ENCODE peak calls at places on chromosomes 3 and 15, in six cellular contexts. One of them, this sample, is unnamed.
A peak's percentile ranks its signal among the peaks of the same experiment; 100 is the strongest.

GRCh38 chr3:69403406-69403934 is 17.6 kb upstream of the FRMD4B start:
- DNase-seq in substantia nigra: no peak
- DNase-seq in fibroblast of the aortic adventitia: no peak
- DNase-seq in NCI-H1092: no peak
- DNase-seq in B cell: no peak
- DNase-seq in Calu3: no peak
- DNase-seq in this sample: no peak

GRCh38 chr3:65902304-65902793 is 136.4 kb downstream of the MAGI1 start:
- DNase-seq in substantia nigra: no peak
- DNase-seq in Calu3: no peak
- DNase-seq in B cell: no peak
- DNase-seq in fibroblast of the aortic adventitia: no peak
- DNase-seq in NCI-H1092: no peak
- DNase-seq in this sample: no peak

GRCh38 chr3:190709351-190709773 is 153.1 kb downstream of the GMNC start:
- DNase-seq in substantia nigra: no peak
- DNase-seq in Calu3: no peak
- DNase-seq in B cell: no peak
- DNase-seq in NCI-H1092: no peak
- DNase-seq in fibroblast of the aortic adventitia: peak; percentile 77
- DNase-seq in this sample: peak; percentile 58

GRCh38 chr15:63870403-63871209 is 36.9 kb upstream of the HERC1 start:
- DNase-seq in NCI-H1092: no peak
- DNase-seq in B cell: no peak
- DNase-seq in fibroblast of the aortic adventitia: peak; percentile 85
- DNase-seq in substantia nigra: no peak
- DNase-seq in Calu3: peak; percentile 53
- DNase-seq in this sample: peak; percentile 86

GRCh38 chr3:53375019-53375418 is 27.7 kb upstream of the DCP1A start:
- DNase-seq in Calu3: peak; percentile 85
- DNase-seq in B cell: peak; percentile 47
- DNase-seq in NCI-H1092: peak; percentile 17
- DNase-seq in substantia nigra: peak; percentile 61
- DNase-seq in fibroblast of the aortic adventitia: peak; percentile 61
- DNase-seq in this sample: peak; percentile 56

GRCh38 chr15:63086967-63087366 is 34.7 kb upstream of the LACTB start:
- DNase-seq in NCI-H1092: no peak
- DNase-seq in Calu3: no peak
- DNase-seq in B cell: no peak
- DNase-seq in fibroblast of the aortic adventitia: no peak
- DNase-seq in substantia nigra: no peak
- DNase-seq in this sample: peak; percentile 33

GRCh38 chr3:136366289-136366688 is 116.1 kb downstream of the PCCB start:
- DNase-seq in NCI-H1092: no peak
- DNase-seq in substantia nigra: no peak
- DNase-seq in B cell: no peak
- DNase-seq in fibroblast of the aortic adventitia: peak; percentile 9
- DNase-seq in Calu3: no peak
- DNase-seq in this sample: peak; percentile 72

GRCh38 chr3:136505676-136506075 is 246.5 kb downstream of the STAG1 start:
- DNase-seq in NCI-H1092: no peak
- DNase-seq in fibroblast of the aortic adventitia: no peak
- DNase-seq in substantia nigra: no peak
- DNase-seq in B cell: no peak
- DNase-seq in Calu3: no peak
- DNase-seq in this sample: no peak

GRCh38 chr3:147333098-147333497 is 73.2 kb downstream of the ZIC4 start:
- DNase-seq in substantia nigra: no peak
- DNase-seq in B cell: no peak
- DNase-seq in fibroblast of the aortic adventitia: no peak
- DNase-seq in Calu3: no peak
- DNase-seq in NCI-H1092: no peak
- DNase-seq in this sample: no peak

GRCh38 chr15:58057559-58057958 is 8.0 kb downstream of the ALDH1A2 start:
- DNase-seq in substantia nigra: no peak
- DNase-seq in NCI-H1092: no peak
- DNase-seq in Calu3: peak; percentile 36
- DNase-seq in B cell: no peak
- DNase-seq in fibroblast of the aortic adventitia: no peak
- DNase-seq in this sample: no peak

GRCh38 chr15:76270876-76271275 is 40.4 kb downstream of the ETFA start:
- DNase-seq in NCI-H1092: no peak
- DNase-seq in substantia nigra: no peak
- DNase-seq in fibroblast of the aortic adventitia: no peak
- DNase-seq in Calu3: no peak
- DNase-seq in B cell: no peak
- DNase-seq in this sample: no peak

GRCh38 chr15:90062023-90062728 is 40.1 kb downstream of the IDH2 start:
- DNase-seq in B cell: no peak
- DNase-seq in fibroblast of the aortic adventitia: no peak
- DNase-seq in Calu3: peak; percentile 43
- DNase-seq in NCI-H1092: peak; percentile 16
- DNase-seq in substantia nigra: peak; percentile 20
- DNase-seq in this sample: no peak

GRCh38 chr3:69090021-69090420 is 5.3 kb downstream of the ARL6IP5 start:
- DNase-seq in Calu3: peak; percentile 13
- DNase-seq in B cell: no peak
- DNase-seq in NCI-H1092: no peak
- DNase-seq in substantia nigra: no peak
- DNase-seq in fibroblast of the aortic adventitia: peak; percentile 77
- DNase-seq in this sample: peak; percentile 85

GRCh38 chr3:21942328-21942727 is 191.3 kb upstream of the ZNF385D start:
- DNase-seq in NCI-H1092: no peak
- DNase-seq in B cell: no peak
- DNase-seq in fibroblast of the aortic adventitia: peak; percentile 38
- DNase-seq in substantia nigra: no peak
- DNase-seq in Calu3: no peak
- DNase-seq in this sample: peak; percentile 21

GRCh38 chr3:32249184-32249782 is 10.8 kb downstream of the CMTM8 start:
- DNase-seq in NCI-H1092: no peak
- DNase-seq in fibroblast of the aortic adventitia: peak; percentile 90
- DNase-seq in B cell: no peak
- DNase-seq in Calu3: no peak
- DNase-seq in substantia nigra: no peak
- DNase-seq in this sample: peak; percentile 94

GRCh38 chr15:62067448-62068044 is 769 bp downstream of the C2CD4A start:
- DNase-seq in substantia nigra: no peak
- DNase-seq in fibroblast of the aortic adventitia: no peak
- DNase-seq in B cell: no peak
- DNase-seq in NCI-H1092: no peak
- DNase-seq in Calu3: peak; percentile 49
- DNase-seq in this sample: peak; percentile 32

GRCh38 chr3:127751782-127752181 is 70.5 kb downstream of the MGLL start:
- DNase-seq in Calu3: no peak
- DNase-seq in B cell: no peak
- DNase-seq in fibroblast of the aortic adventitia: no peak
- DNase-seq in substantia nigra: no peak
- DNase-seq in NCI-H1092: no peak
- DNase-seq in this sample: no peak

GRCh38 chr3:139520028-139520737 is 19.4 kb downstream of the RBP1 start:
- DNase-seq in fibroblast of the aortic adventitia: peak; percentile 51
- DNase-seq in substantia nigra: no peak
- DNase-seq in NCI-H1092: no peak
- DNase-seq in B cell: no peak
- DNase-seq in Calu3: peak; percentile 88
- DNase-seq in this sample: no peak

GRCh38 chr3:108037770-108038169 is 53.1 kb downstream of the CD47 start:
- DNase-seq in substantia nigra: no peak
- DNase-seq in B cell: no peak
- DNase-seq in fibroblast of the aortic adventitia: no peak
- DNase-seq in NCI-H1092: no peak
- DNase-seq in Calu3: no peak
- DNase-seq in this sample: no peak

GRCh38 chr15:69031013-69032001 is 16.8 kb downstream of the NOX5 start:
- DNase-seq in NCI-H1092: no peak
- DNase-seq in B cell: no peak
- DNase-seq in substantia nigra: peak; percentile 13
- DNase-seq in Calu3: peak; percentile 66
- DNase-seq in fibroblast of the aortic adventitia: no peak
- DNase-seq in this sample: peak; percentile 31

GRCh38 chr15:39434751-39435238 is 146.1 kb upstream of the THBS1 start:
- DNase-seq in fibroblast of the aortic adventitia: no peak
- DNase-seq in substantia nigra: no peak
- DNase-seq in Calu3: no peak
- DNase-seq in NCI-H1092: no peak
- DNase-seq in B cell: no peak
- DNase-seq in this sample: no peak

GRCh38 chr3:126476976-126477330 is 1.3 kb upstream of the ZXDC start:
- DNase-seq in substantia nigra: no peak
- DNase-seq in NCI-H1092: no peak
- DNase-seq in Calu3: no peak
- DNase-seq in fibroblast of the aortic adventitia: no peak
- DNase-seq in B cell: peak; percentile 11
- DNase-seq in this sample: no peak

GRCh38 chr3:179324270-179324754 is 1.5 kb downstream of the ZNF639 start:
- DNase-seq in B cell: no peak
- DNase-seq in NCI-H1092: no peak
- DNase-seq in Calu3: no peak
- DNase-seq in substantia nigra: no peak
- DNase-seq in fibroblast of the aortic adventitia: peak; percentile 35
- DNase-seq in this sample: peak; percentile 58

GRCh38 chr3:172060234-172060633 is 20.9 kb downstream of the FNDC3B start:
- DNase-seq in fibroblast of the aortic adventitia: no peak
- DNase-seq in substantia nigra: no peak
- DNase-seq in B cell: no peak
- DNase-seq in NCI-H1092: no peak
- DNase-seq in Calu3: no peak
- DNase-seq in this sample: no peak

GRCh38 chr3:151282921-151283320 is 4.6 kb upstream of the P2RY14 start:
- DNase-seq in Calu3: no peak
- DNase-seq in B cell: no peak
- DNase-seq in substantia nigra: no peak
- DNase-seq in NCI-H1092: no peak
- DNase-seq in fibroblast of the aortic adventitia: peak; percentile 84
- DNase-seq in this sample: peak; percentile 79

GRCh38 chr3:172273378-172273777 is 174.9 kb downstream of the GHSR start:
- DNase-seq in Calu3: no peak
- DNase-seq in B cell: no peak
- DNase-seq in substantia nigra: no peak
- DNase-seq in NCI-H1092: no peak
- DNase-seq in fibroblast of the aortic adventitia: no peak
- DNase-seq in this sample: no peak

GRCh38 chr15:59157398-59157797 is 49.2 kb upstream of the LDHAL6B start:
- DNase-seq in Calu3: no peak
- DNase-seq in fibroblast of the aortic adventitia: no peak
- DNase-seq in substantia nigra: no peak
- DNase-seq in B cell: no peak
- DNase-seq in NCI-H1092: no peak
- DNase-seq in this sample: no peak

GRCh38 chr3:184757010-184757651 is 45.3 kb upstream of the MAGEF1 start:
- DNase-seq in B cell: no peak
- DNase-seq in NCI-H1092: no peak
- DNase-seq in Calu3: no peak
- DNase-seq in fibroblast of the aortic adventitia: peak; percentile 96
- DNase-seq in substantia nigra: no peak
- DNase-seq in this sample: peak; percentile 50

GRCh38 chr3:179200790-179201189 is 50.1 kb downstream of the KCNMB3 start:
- DNase-seq in NCI-H1092: no peak
- DNase-seq in Calu3: no peak
- DNase-seq in fibroblast of the aortic adventitia: no peak
- DNase-seq in substantia nigra: no peak
- DNase-seq in B cell: no peak
- DNase-seq in this sample: no peak

GRCh38 chr15:58598829-58599210 is 150.7 kb downstream of the ADAM10 start:
- DNase-seq in NCI-H1092: no peak
- DNase-seq in Calu3: no peak
- DNase-seq in fibroblast of the aortic adventitia: no peak
- DNase-seq in B cell: no peak
- DNase-seq in substantia nigra: no peak
- DNase-seq in this sample: no peak

GRCh38 chr3:157130138-157130880 is 29.6 kb downstream of the CCNL1 start:
- DNase-seq in NCI-H1092: peak; percentile 64
- DNase-seq in B cell: no peak
- DNase-seq in fibroblast of the aortic adventitia: peak; percentile 46
- DNase-seq in substantia nigra: peak; percentile 36
- DNase-seq in Calu3: peak; percentile 97
- DNase-seq in this sample: peak; percentile 70

GRCh38 chr3:123618768-123619484 is 34.1 kb upstream of the HACD2 start:
- DNase-seq in substantia nigra: peak; percentile 47
- DNase-seq in fibroblast of the aortic adventitia: peak; percentile 86
- DNase-seq in B cell: no peak
- DNase-seq in NCI-H1092: peak; percentile 18
- DNase-seq in Calu3: peak; percentile 46
- DNase-seq in this sample: peak; percentile 86

GRCh38 chr3:193701896-193702644 is 109.1 kb downstream of the OPA1 start:
- DNase-seq in NCI-H1092: no peak
- DNase-seq in B cell: peak; percentile 50
- DNase-seq in fibroblast of the aortic adventitia: peak; percentile 11
- DNase-seq in Calu3: no peak
- DNase-seq in substantia nigra: no peak
- DNase-seq in this sample: peak; percentile 5

GRCh38 chr3:126908752-126909275 is 74.1 kb upstream of the PLXNA1 start:
- DNase-seq in B cell: no peak
- DNase-seq in substantia nigra: no peak
- DNase-seq in NCI-H1092: no peak
- DNase-seq in fibroblast of the aortic adventitia: no peak
- DNase-seq in Calu3: peak; percentile 57
- DNase-seq in this sample: no peak

GRCh38 chr3:10926441-10926830 is 66.1 kb upstream of the SLC6A1 start:
- DNase-seq in B cell: no peak
- DNase-seq in fibroblast of the aortic adventitia: no peak
- DNase-seq in Calu3: no peak
- DNase-seq in NCI-H1092: no peak
- DNase-seq in substantia nigra: no peak
- DNase-seq in this sample: no peak

GRCh38 chr3:58835075-58835474 is 168.5 kb upstream of the FAM3D start:
- DNase-seq in NCI-H1092: no peak
- DNase-seq in B cell: no peak
- DNase-seq in Calu3: no peak
- DNase-seq in substantia nigra: no peak
- DNase-seq in fibroblast of the aortic adventitia: peak; percentile 32
- DNase-seq in this sample: peak; percentile 26

GRCh38 chr15:78406016-78406590 is 31.9 kb upstream of the IREB2 start:
- DNase-seq in fibroblast of the aortic adventitia: no peak
- DNase-seq in substantia nigra: no peak
- DNase-seq in NCI-H1092: no peak
- DNase-seq in Calu3: no peak
- DNase-seq in B cell: no peak
- DNase-seq in this sample: no peak

GRCh38 chr15:29686079-29686425 is 136.2 kb downstream of the TJP1 start:
- DNase-seq in Calu3: no peak
- DNase-seq in NCI-H1092: no peak
- DNase-seq in B cell: no peak
- DNase-seq in substantia nigra: no peak
- DNase-seq in fibroblast of the aortic adventitia: no peak
- DNase-seq in this sample: no peak

GRCh38 chr15:53218996-53219580 is 429.0 kb upstream of the ONECUT1 start:
- DNase-seq in Calu3: no peak
- DNase-seq in NCI-H1092: no peak
- DNase-seq in B cell: no peak
- DNase-seq in fibroblast of the aortic adventitia: no peak
- DNase-seq in substantia nigra: no peak
- DNase-seq in this sample: no peak